ENCODE peak calls at places on chromosomes 13 and 19, in ten cellular contexts. One of them, this sample, is unnamed.

GRCh38 chr19:1027020-1027952 is 878 bp downstream of the CNN2 start:
- DNase-seq in nephron progenitor cell: no peak
- DNase-seq in germinal center: peak
- DNase-seq in HAP-1: no peak
- DNase-seq in activated naive CD4-positive, alpha-beta T cell treated with anti-CD3 and anti-CD28 coated beads for 36 hours: peak
- DNase-seq in HS-5: no peak
- DNase-seq in thyroid gland: peak
- DNase-seq in activated CD8-positive, alpha-beta memory T cell treated with anti-CD3 and anti-CD28 coated beads, Interleukin-2, amount 50 U/mL, for 4 hours: no peak
- DNase-seq in OCI-LY7: peak
- DNase-seq in MG63: no peak
- DNase-seq in this sample: peak

GRCh38 chr13:26377038-26377437 is 123.1 kb downstream of the CDK8 start:
- DNase-seq in nephron progenitor cell: peak
- DNase-seq in germinal center: peak
- DNase-seq in HAP-1: peak
- DNase-seq in activated naive CD4-positive, alpha-beta T cell treated with anti-CD3 and anti-CD28 coated beads for 36 hours: peak
- DNase-seq in HS-5: no peak
- DNase-seq in thyroid gland: peak
- DNase-seq in activated CD8-positive, alpha-beta memory T cell treated with anti-CD3 and anti-CD28 coated beads, Interleukin-2, amount 50 U/mL, for 4 hours: no peak
- DNase-seq in OCI-LY7: peak
- DNase-seq in MG63: peak
- DNase-seq in this sample: no peak

GRCh38 chr19:22426901-22427300 is 4.8 kb upstream of the ZNF98 start:
- DNase-seq in nephron progenitor cell: no peak
- DNase-seq in germinal center: no peak
- DNase-seq in HAP-1: no peak
- DNase-seq in activated naive CD4-positive, alpha-beta T cell treated with anti-CD3 and anti-CD28 coated beads for 36 hours: no peak
- DNase-seq in HS-5: no peak
- DNase-seq in thyroid gland: peak
- DNase-seq in activated CD8-positive, alpha-beta memory T cell treated with anti-CD3 and anti-CD28 coated beads, Interleukin-2, amount 50 U/mL, for 4 hours: no peak
- DNase-seq in OCI-LY7: no peak
- DNase-seq in MG63: no peak
- DNase-seq in this sample: no peak

GRCh38 chr19:43738780-43739211 is 16.0 kb downstream of the SMG9 start:
- DNase-seq in nephron progenitor cell: no peak
- DNase-seq in germinal center: no peak
- DNase-seq in HAP-1: no peak
- DNase-seq in activated naive CD4-positive, alpha-beta T cell treated with anti-CD3 and anti-CD28 coated beads for 36 hours: no peak
- DNase-seq in HS-5: no peak
- DNase-seq in thyroid gland: no peak
- DNase-seq in activated CD8-positive, alpha-beta memory T cell treated with anti-CD3 and anti-CD28 coated beads, Interleukin-2, amount 50 U/mL, for 4 hours: no peak
- DNase-seq in OCI-LY7: no peak
- DNase-seq in MG63: no peak
- DNase-seq in this sample: no peak

GRCh38 chr19:52941941-52942370 is 18.7 kb upstream of the ZNF888 start:
- DNase-seq in nephron progenitor cell: peak
- DNase-seq in germinal center: peak
- DNase-seq in HAP-1: peak
- DNase-seq in activated naive CD4-positive, alpha-beta T cell treated with anti-CD3 and anti-CD28 coated beads for 36 hours: peak
- DNase-seq in HS-5: no peak
- DNase-seq in thyroid gland: peak
- DNase-seq in activated CD8-positive, alpha-beta memory T cell treated with anti-CD3 and anti-CD28 coated beads, Interleukin-2, amount 50 U/mL, for 4 hours: no peak
- DNase-seq in OCI-LY7: peak
- DNase-seq in MG63: peak
- DNase-seq in this sample: peak

GRCh38 chr13:69565334-69565733 is 542.3 kb upstream of the ATXN8OS start:
- DNase-seq in nephron progenitor cell: peak
- DNase-seq in germinal center: no peak
- DNase-seq in HAP-1: peak
- DNase-seq in activated naive CD4-positive, alpha-beta T cell treated with anti-CD3 and anti-CD28 coated beads for 36 hours: no peak
- DNase-seq in HS-5: peak
- DNase-seq in thyroid gland: no peak
- DNase-seq in activated CD8-positive, alpha-beta memory T cell treated with anti-CD3 and anti-CD28 coated beads, Interleukin-2, amount 50 U/mL, for 4 hours: no peak
- DNase-seq in OCI-LY7: peak
- DNase-seq in MG63: peak
- DNase-seq in this sample: no peak

GRCh38 chr13:113914333-113915011 is 50.6 kb upstream of the GAS6 start:
- DNase-seq in nephron progenitor cell: no peak
- DNase-seq in germinal center: no peak
- DNase-seq in HAP-1: no peak
- DNase-seq in activated naive CD4-positive, alpha-beta T cell treated with anti-CD3 and anti-CD28 coated beads for 36 hours: no peak
- DNase-seq in HS-5: no peak
- DNase-seq in thyroid gland: no peak
- DNase-seq in activated CD8-positive, alpha-beta memory T cell treated with anti-CD3 and anti-CD28 coated beads, Interleukin-2, amount 50 U/mL, for 4 hours: peak
- DNase-seq in OCI-LY7: no peak
- DNase-seq in MG63: no peak
- DNase-seq in this sample: no peak

GRCh38 chr19:5342573-5343201 is 2.1 kb upstream of the PTPRS start:
- DNase-seq in nephron progenitor cell: no peak
- DNase-seq in germinal center: no peak
- DNase-seq in HAP-1: no peak
- DNase-seq in activated naive CD4-positive, alpha-beta T cell treated with anti-CD3 and anti-CD28 coated beads for 36 hours: no peak
- DNase-seq in HS-5: no peak
- DNase-seq in thyroid gland: no peak
- DNase-seq in activated CD8-positive, alpha-beta memory T cell treated with anti-CD3 and anti-CD28 coated beads, Interleukin-2, amount 50 U/mL, for 4 hours: no peak
- DNase-seq in OCI-LY7: no peak
- DNase-seq in MG63: no peak
- DNase-seq in this sample: no peak

GRCh38 chr19:13707901-13708300 is 56.4 kb upstream of the MRI1 start:
- DNase-seq in nephron progenitor cell: no peak
- DNase-seq in germinal center: no peak
- DNase-seq in HAP-1: no peak
- DNase-seq in activated naive CD4-positive, alpha-beta T cell treated with anti-CD3 and anti-CD28 coated beads for 36 hours: no peak
- DNase-seq in HS-5: no peak
- DNase-seq in thyroid gland: no peak
- DNase-seq in activated CD8-positive, alpha-beta memory T cell treated with anti-CD3 and anti-CD28 coated beads, Interleukin-2, amount 50 U/mL, for 4 hours: no peak
- DNase-seq in OCI-LY7: no peak
- DNase-seq in MG63: peak
- DNase-seq in this sample: no peak

GRCh38 chr19:2600914-2601870 is 101.3 kb downstream of the GNG7 start:
- DNase-seq in nephron progenitor cell: no peak
- DNase-seq in germinal center: no peak
- DNase-seq in HAP-1: no peak
- DNase-seq in activated naive CD4-positive, alpha-beta T cell treated with anti-CD3 and anti-CD28 coated beads for 36 hours: no peak
- DNase-seq in HS-5: no peak
- DNase-seq in thyroid gland: no peak
- DNase-seq in activated CD8-positive, alpha-beta memory T cell treated with anti-CD3 and anti-CD28 coated beads, Interleukin-2, amount 50 U/mL, for 4 hours: no peak
- DNase-seq in OCI-LY7: no peak
- DNase-seq in MG63: no peak
- DNase-seq in this sample: no peak

GRCh38 chr13:36981156-36981743 is 17.9 kb downstream of the ALG5 start:
- DNase-seq in nephron progenitor cell: no peak
- DNase-seq in germinal center: peak
- DNase-seq in HAP-1: no peak
- DNase-seq in activated naive CD4-positive, alpha-beta T cell treated with anti-CD3 and anti-CD28 coated beads for 36 hours: no peak
- DNase-seq in HS-5: no peak
- DNase-seq in thyroid gland: no peak
- DNase-seq in activated CD8-positive, alpha-beta memory T cell treated with anti-CD3 and anti-CD28 coated beads, Interleukin-2, amount 50 U/mL, for 4 hours: no peak
- DNase-seq in OCI-LY7: peak
- DNase-seq in MG63: no peak
- DNase-seq in this sample: no peak

GRCh38 chr19:46193678-46194077 is 35.9 kb upstream of the IGFL1 start:
- DNase-seq in nephron progenitor cell: no peak
- DNase-seq in germinal center: no peak
- DNase-seq in HAP-1: no peak
- DNase-seq in activated naive CD4-positive, alpha-beta T cell treated with anti-CD3 and anti-CD28 coated beads for 36 hours: no peak
- DNase-seq in HS-5: no peak
- DNase-seq in thyroid gland: no peak
- DNase-seq in activated CD8-positive, alpha-beta memory T cell treated with anti-CD3 and anti-CD28 coated beads, Interleukin-2, amount 50 U/mL, for 4 hours: no peak
- DNase-seq in OCI-LY7: no peak
- DNase-seq in MG63: no peak
- DNase-seq in this sample: no peak

GRCh38 chr19:2224754-2225349 is 11.3 kb downstream of the PLEKHJ1 start:
- DNase-seq in nephron progenitor cell: no peak
- DNase-seq in germinal center: no peak
- DNase-seq in HAP-1: no peak
- DNase-seq in activated naive CD4-positive, alpha-beta T cell treated with anti-CD3 and anti-CD28 coated beads for 36 hours: no peak
- DNase-seq in HS-5: no peak
- DNase-seq in thyroid gland: no peak
- DNase-seq in activated CD8-positive, alpha-beta memory T cell treated with anti-CD3 and anti-CD28 coated beads, Interleukin-2, amount 50 U/mL, for 4 hours: no peak
- DNase-seq in OCI-LY7: no peak
- DNase-seq in MG63: no peak
- DNase-seq in this sample: no peak

GRCh38 chr13:33169273-33169980 is 116.1 kb downstream of the STARD13 start:
- DNase-seq in nephron progenitor cell: no peak
- DNase-seq in germinal center: no peak
- DNase-seq in HAP-1: no peak
- DNase-seq in activated naive CD4-positive, alpha-beta T cell treated with anti-CD3 and anti-CD28 coated beads for 36 hours: no peak
- DNase-seq in HS-5: peak
- DNase-seq in thyroid gland: no peak
- DNase-seq in activated CD8-positive, alpha-beta memory T cell treated with anti-CD3 and anti-CD28 coated beads, Interleukin-2, amount 50 U/mL, for 4 hours: no peak
- DNase-seq in OCI-LY7: no peak
- DNase-seq in MG63: no peak
- DNase-seq in this sample: no peak